ENCODE peak calls at places on chromosome 3, in five cellular contexts. R is naive B cell, G is NCI-H524 treated with DMSO at 0.1 percent for 48 hours, F is KBM-7, U is HTR-8/SVneo. K is an unnamed sample.

GRCh38 chr3:152272771-152273242 is 4.1 kb downstream of the MBNL1 start:
- DNase-seq in R (no peak), G (no peak), F (no peak), U (no peak), K (no peak)

GRCh38 chr3:6282920-6283319 is 578.0 kb upstream of the GRM7 start:
- DNase-seq in R (peak; percentile 9), G (no peak), F (no peak), U (no peak), K (no peak)

GRCh38 chr3:136251511-136251910 is 1.4 kb downstream of the PCCB start:
- DNase-seq in R (no peak), G (no peak), F (no peak), U (no peak), K (no peak)

GRCh38 chr3:195522254-195523023 is 20.7 kb downstream of the PPP1R2 start:
- DNase-seq in R (peak; percentile 41), G (no peak), F (peak; percentile 47), U (peak; percentile 51), K (no peak)

GRCh38 chr3:104411760-104412159 is 954.9 kb upstream of the ALCAM start:
- DNase-seq in R (no peak), G (no peak), F (no peak), U (no peak), K (no peak)

GRCh38 chr3:29552036-29552435 is 271.2 kb downstream of the RBMS3 start:
- DNase-seq in R (no peak), G (no peak), F (no peak), U (no peak), K (no peak)

GRCh38 chr3:48086736-48087470 is 70.7 kb upstream of the MAP4 start:
- DNase-seq in R (no peak), G (no peak), F (peak; percentile 18), U (no peak), K (no peak)

GRCh38 chr3:1251282-1252060 is 158.6 kb downstream of the CNTN6 start:
- DNase-seq in R (no peak), G (no peak), F (no peak), U (no peak), K (no peak)

GRCh38 chr3:114043205-114043604 is 13.1 kb downstream of the CCDC191 start:
- DNase-seq in R (peak; percentile 38), G (no peak), F (no peak), U (no peak), K (no peak)

K was measured in putamen.